ENCODE peak calls at places on chromosomes 12 and 14, in nine cellular contexts. I, W, P, E, A, J, V, G and S are unnamed samples.

GRCh38 chr14:29999013-29999539 is 71.4 kb upstream of the PRKD1 start:
- DNase-seq in I (no peak), W (no peak), P (no peak), E (no peak), A (no peak), J (no peak), V (no peak), G (no peak), S (no peak)

GRCh38 chr12:109130755-109131521 is 14.6 kb downstream of the ACACB start:
- DNase-seq in I (peak; percentile 44), W (no peak), P (no peak), E (no peak), A (no peak), J (no peak), V (no peak), G (no peak), S (no peak)

GRCh38 chr12:4506870-4507269 is 31.8 kb upstream of the RAD51AP1 start:
- DNase-seq in I (peak; percentile 73), W (no peak), P (peak; percentile 4), E (no peak), A (no peak), J (no peak), V (no peak), G (no peak), S (no peak)

GRCh38 chr14:50321009-50321660 is 9.0 kb downstream of the DMAC2L start:
- DNase-seq in I (peak; percentile 91), W (peak; percentile 56), P (peak; percentile 79), E (peak; percentile 83), A (peak; percentile 93), J (no peak), V (peak; percentile 52), G (peak; percentile 59), S (peak; percentile 89)

GRCh38 chr12:23596568-23596967 is 352.9 kb downstream of the SOX5 start:
- DNase-seq in I (no peak), W (no peak), P (no peak), E (no peak), A (no peak), J (no peak), V (no peak), G (no peak), S (no peak)

GRCh38 chr12:112303004-112303403 is 79.2 kb downstream of the HECTD4 start:
- DNase-seq in I (peak; percentile 58), W (no peak), P (peak; percentile 46), E (peak; percentile 64), A (peak; percentile 85), J (no peak), V (peak; percentile 10), G (no peak), S (no peak)

GRCh38 chr14:59275668-59276067 is 87.2 kb downstream of the DAAM1 start:
- DNase-seq in I (peak; percentile 76), W (no peak), P (peak; percentile 64), E (no peak), A (peak; percentile 74), J (no peak), V (no peak), G (no peak), S (no peak)

GRCh38 chr14:72845675-72846074 is 48.2 kb downstream of the DPF3 start:
- DNase-seq in I (no peak), W (no peak), P (no peak), E (no peak), A (no peak), J (no peak), V (no peak), G (no peak), S (no peak)

GRCh38 chr14:24059841-24060388 is 8.1 kb downstream of the CARMIL3 start:
- DNase-seq in I (no peak), W (peak; percentile 5), P (no peak), E (no peak), A (no peak), J (peak; percentile 58), V (no peak), G (peak; percentile 24), S (no peak)

GRCh38 chr12:69330475-69331473 is 17.4 kb upstream of the LYZ start:
- DNase-seq in I (no peak), W (peak; percentile 20), P (peak; percentile 9), E (peak; percentile 83), A (no peak), J (peak; percentile 70), V (peak; percentile 40), G (peak; percentile 54), S (no peak)

GRCh38 chr12:3199551-3200031 is 122.4 kb downstream of the TSPAN9 start:
- DNase-seq in I (no peak), W (no peak), P (peak; percentile 50), E (no peak), A (no peak), J (no peak), V (no peak), G (no peak), S (no peak)

GRCh38 chr12:62744551-62744950 is 190.4 kb downstream of the PPM1H start:
- DNase-seq in I (no peak), W (no peak), P (no peak), E (no peak), A (no peak), J (no peak), V (no peak), G (peak; percentile 60), S (no peak)

GRCh38 chr14:74442757-74443156 is 16.7 kb upstream of the SYNDIG1L start:
- DNase-seq in I (no peak), W (no peak), P (no peak), E (no peak), A (no peak), J (no peak), V (no peak), G (no peak), S (no peak)

GRCh38 chr12:51419473-51420228 is 5.0 kb upstream of the SLC4A8 start:
- DNase-seq in I (no peak), W (no peak), P (no peak), E (no peak), A (no peak), J (no peak), V (no peak), G (no peak), S (no peak)

GRCh38 chr12:103647267-103647666 is 60.2 kb downstream of the STAB2 start:
- DNase-seq in I (peak; percentile 53), W (no peak), P (peak; percentile 34), E (no peak), A (peak; percentile 78), J (no peak), V (no peak), G (no peak), S (no peak)

GRCh38 chr12:126747530-126748149 is 1519.3 kb upstream of the TMEM132C start:
- DNase-seq in I (peak; percentile 50), W (peak; percentile 54), P (peak; percentile 77), E (peak; percentile 67), A (no peak), J (peak; percentile 77), V (no peak), G (peak; percentile 41), S (peak; percentile 17)

GRCh38 chr12:27383429-27384260 is 51.0 kb downstream of the BMAL2 start:
- DNase-seq in I (peak; percentile 77), W (peak; percentile 44), P (peak; percentile 90), E (peak; percentile 67), A (peak; percentile 68), J (peak; percentile 71), V (peak; percentile 29), G (peak; percentile 68), S (peak; percentile 11)

GRCh38 chr12:110561471-110562201 is 21.5 kb downstream of the PPTC7 start:
- DNase-seq in I (peak; percentile 45), W (no peak), P (no peak), E (no peak), A (no peak), J (no peak), V (no peak), G (no peak), S (no peak)

GRCh38 chr12:116882742-116883141 is 1.5 kb upstream of the HRK start:
- DNase-seq in I (no peak), W (peak; percentile 45), P (peak; percentile 63), E (no peak), A (no peak), J (no peak), V (no peak), G (no peak), S (peak; percentile 58)

GRCh38 chr14:60722163-60722835 is 1.9 kb downstream of the SIX4 start:
- DNase-seq in I (peak; percentile 22), W (peak; percentile 52), P (peak; percentile 73), E (no peak), A (no peak), J (peak; percentile 65), V (no peak), G (peak; percentile 38), S (peak; percentile 78)